ENCODE peak calls at places on chromosomes 1 and 21, in ten cellular contexts. K is CD8-positive, alpha-beta memory T cell; Y is breast epithelium; Q is CD8-positive, alpha-beta T cell; Z is small intestine; N is IMR-90; I is iPS DF 6.9; J is fibroblast of lung; C is transverse colon; A is thoracic aorta. D is an unnamed sample. For H3K36me3, the result is how much of the 10 kb centered on the place peaks cover.

GRCh38 chr1:247115141-247115510 is 11.0 kb upstream of the ZNF669 start:
- DNase-seq in K (no peak), Y (no peak), Q (no peak), Z (no peak), N (no peak), I (no peak), J (no peak), C (no peak), A (no peak), D (no peak)

GRCh38 chr1:223403184-223403815 is 10.1 kb downstream of the CCDC185 start:
- DNase-seq in K (no peak), Y (no peak), Q (no peak), Z (no peak), N (peak), I (no peak), J (peak), C (no peak), A (no peak), D (no peak)

GRCh38 chr1:151508721-151509292 is 2.4 kb upstream of the CGN start:
- DNase-seq in K (no peak), Y (peak), Q (no peak), Z (peak), N (no peak), I (no peak), J (no peak), C (peak), A (no peak), D (peak)

GRCh38 chr1:189696297-189696696 is 781.4 kb downstream of the BRINP3 start:
- DNase-seq in K (no peak), Y (no peak), Q (no peak), Z (no peak), N (no peak), I (no peak), J (no peak), C (no peak), A (no peak), D (no peak)

GRCh38 chr1:222941425-222941824 is 126.6 kb downstream of the DISP1 start:
- DNase-seq in K (no peak), Y (no peak), Q (no peak), Z (no peak), N (no peak), I (no peak), J (no peak), C (no peak), A (no peak), D (no peak)

GRCh38 chr1:184407816-184408510 is 21.1 kb downstream of the C1orf21 start:
- DNase-seq in K (no peak), Y (no peak), Q (no peak), Z (no peak), N (peak), I (no peak), J (peak), C (no peak), A (no peak), D (no peak)

GRCh38 chr1:70667771-70668170 is 256.7 kb downstream of the CTH start:
- DNase-seq in K (no peak), Y (no peak), Q (no peak), Z (no peak), N (no peak), I (no peak), J (no peak), C (no peak), A (no peak), D (no peak)

GRCh38 chr1:67590329-67590728 is 94.7 kb upstream of the GADD45A start:
- DNase-seq in K (no peak), Y (no peak), Q (no peak), Z (no peak), N (peak), I (no peak), J (peak), C (peak), A (no peak), D (peak)

GRCh38 chr1:205380882-205381281 is 24.2 kb upstream of the KLHDC8A start:
- DNase-seq in K (no peak), Y (no peak), Q (no peak), Z (no peak), N (no peak), I (no peak), J (no peak), C (no peak), A (no peak), D (no peak)

GRCh38 chr1:215119071-215119470 is 36.5 kb downstream of the KCNK2 start:
- DNase-seq in K (no peak), Y (no peak), Q (no peak), Z (no peak), N (no peak), I (no peak), J (no peak), C (no peak), A (no peak), D (no peak)

GRCh38 chr21:41610042-41610839 is 102.3 kb upstream of the TMPRSS2 start:
- DNase-seq in K (no peak), Y (no peak), Q (no peak), Z (peak), N (peak), I (peak), J (peak), C (peak), A (no peak), D (no peak)

GRCh38 chr1:57576750-57577149 is 152.9 kb upstream of the DAB1 start:
- DNase-seq in K (no peak), Y (no peak), Q (no peak), Z (peak), N (no peak), I (no peak), J (no peak), C (no peak), A (no peak), D (no peak)

GRCh38 chr21:38095220-38095619 is 161.6 kb upstream of the KCNJ15 start:
- DNase-seq in K (no peak), Y (no peak), Q (no peak), Z (no peak), N (no peak), I (no peak), J (no peak), C (no peak), A (no peak), D (no peak)

GRCh38 chr1:8023287-8023994 is 2.7 kb downstream of the ERRFI1 start:
- DNase-seq in K (no peak), Y (no peak), Q (no peak), Z (no peak), N (no peak), I (no peak), J (peak), C (no peak), A (no peak), D (no peak)

GRCh38 chr1:163240705-163241104 is 38.0 kb upstream of the RGS5 start:
- DNase-seq in K (no peak), Y (no peak), Q (no peak), Z (no peak), N (no peak), I (no peak), J (no peak), C (no peak), A (no peak), D (no peak)

GRCh38 chr1:1082239-1083180 is 8.4 kb upstream of the RNF223 start:
- DNase-seq in K (no peak), Y (no peak), Q (no peak), Z (no peak), N (no peak), I (no peak), J (no peak), C (peak), A (no peak), D (peak)

GRCh38 chr21:14523234-14523633 is 22.9 kb downstream of the SAMSN1 start:
- DNase-seq in K (peak), Y (no peak), Q (no peak), Z (no peak), N (no peak), I (no peak), J (no peak), C (no peak), A (no peak), D (no peak)

GRCh38 chr1:117359560-117360289 is 7.5 kb upstream of the MAN1A2 start:
- DNase-seq in K (no peak), Y (no peak), Q (no peak), Z (no peak), N (no peak), I (no peak), J (no peak), C (no peak), A (no peak), D (no peak)

GRCh38 chr1:118978914-118979701 is 9.0 kb downstream of the TBX15 start:
- DNase-seq in K (no peak), Y (no peak), Q (no peak), Z (no peak), N (no peak), I (no peak), J (no peak), C (no peak), A (no peak), D (no peak)

GRCh38 chr1:13520985-13521384 is 7.2 kb upstream of the LRRC38 start:
- DNase-seq in K (no peak), Y (no peak), Q (no peak), Z (no peak), N (no peak), I (no peak), J (no peak), C (no peak), A (no peak), D (no peak)

GRCh38 chr1:4585216-4585615 is 69.2 kb upstream of the AJAP1 start:
- DNase-seq in K (peak), Y (no peak), Q (peak), Z (peak), N (no peak), I (no peak), J (no peak), C (no peak), A (no peak), D (no peak)

GRCh38 chr1:168285419-168285790 is 4.7 kb downstream of the TBX19 start:
- DNase-seq in K (no peak), Y (no peak), Q (no peak), Z (no peak), N (no peak), I (no peak), J (no peak), C (no peak), A (no peak), D (no peak)

GRCh38 chr1:6352138-6352563 is 41.4 kb downstream of the ACOT7 start:
- DNase-seq in K (no peak), Y (peak), Q (no peak), Z (peak), N (no peak), I (peak), J (no peak), C (peak), A (no peak), D (no peak)

GRCh38 chr1:101453844-101454243 is 217.0 kb downstream of the S1PR1 start:
- DNase-seq in K (no peak), Y (no peak), Q (no peak), Z (no peak), N (no peak), I (no peak), J (no peak), C (no peak), A (no peak), D (no peak)

GRCh38 chr1:112636597-112637256 is 17.1 kb downstream of the CAPZA1 start:
- DNase-seq in K (no peak), Y (no peak), Q (no peak), Z (peak), N (no peak), I (no peak), J (no peak), C (no peak), A (no peak), D (no peak)

GRCh38 chr1:40185951-40186864 is 25.0 kb downstream of the RLF start:
- DNase-seq in K (peak), Y (no peak), Q (no peak), Z (peak), N (peak), I (no peak), J (no peak), C (peak), A (no peak), D (no peak)

GRCh38 chr1:41422306-41422705 is 61.1 kb downstream of the FOXO6 start:
- DNase-seq in K (no peak), Y (no peak), Q (no peak), Z (no peak), N (no peak), I (no peak), J (no peak), C (no peak), A (no peak), D (no peak)

GRCh38 chr1:15969321-15969880 is 6.5 kb downstream of the ZBTB17 start:
- DNase-seq in K (no peak), Y (no peak), Q (no peak), Z (no peak), N (no peak), I (no peak), J (no peak), C (no peak), A (no peak), D (no peak)

DNA sequence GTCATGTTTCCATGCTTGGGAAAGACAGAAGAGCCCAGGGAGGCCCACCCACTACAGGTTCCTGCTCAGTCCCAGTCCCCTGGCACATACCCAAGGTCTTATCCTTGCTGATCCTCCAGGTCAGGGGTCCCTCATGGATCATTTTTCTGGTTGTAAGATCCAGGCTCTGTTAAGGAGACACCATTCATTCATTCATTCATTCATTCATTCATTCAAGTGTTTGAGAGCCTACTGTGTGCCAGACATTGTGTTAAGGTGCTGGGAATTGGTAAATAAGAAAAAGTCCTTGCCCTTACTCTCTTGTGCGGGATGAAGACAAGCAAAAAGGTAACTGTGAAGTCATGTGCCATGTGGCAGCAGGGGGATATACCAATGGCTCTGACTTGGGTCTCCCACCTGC is 23.8 kb downstream of the LRRC71 start:
- DNase-seq in K (no peak), Y (no peak), Q (no peak), Z (no peak), N (no peak), I (no peak), J (no peak), C (no peak), A (no peak), D (no peak)
- H3K36me3 ChIP-seq in K (under half), Y (under half), Q (under half), Z (under half), N (half or more), I (half or more), J (under half), C (under half), A (half or more), D (half or more)

GRCh38 chr1:26991310-26992116 is 2.0 kb upstream of the TRNP1 start:
- DNase-seq in K (no peak), Y (no peak), Q (no peak), Z (no peak), N (peak), I (no peak), J (peak), C (no peak), A (no peak), D (no peak)
- H3K27ac ChIP-seq in K (no peak), Y (no peak), Q (no peak), Z (no peak), N (peak), I (no peak), J (peak), C (no peak), A (no peak), D (no peak)

DNA sequence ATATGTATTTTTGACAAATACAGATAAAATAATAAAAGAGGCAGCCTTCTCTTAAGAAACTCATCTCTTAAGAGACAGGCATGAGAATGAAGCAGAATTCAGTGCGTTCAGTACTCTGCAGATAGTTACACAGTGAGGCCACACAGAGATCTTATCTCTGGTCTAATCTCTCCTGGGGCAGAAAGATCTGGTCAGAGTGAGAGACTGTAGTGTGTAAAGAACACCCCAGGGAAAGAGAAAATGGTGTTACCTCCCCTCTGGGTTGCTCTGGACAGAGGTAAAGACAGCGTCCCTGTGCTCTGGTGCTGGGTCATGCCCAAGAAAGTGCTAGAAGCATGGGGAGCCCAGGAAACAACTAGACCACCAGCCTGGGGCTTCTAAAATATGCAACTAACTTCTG is 216.3 kb downstream of the SIPA1L2 start:
- DNase-seq in K (no peak), Y (no peak), Q (no peak), Z (no peak), N (no peak), I (no peak), J (no peak), C (no peak), A (no peak), D (no peak)
- H3K36me3 ChIP-seq in K (under half), Y (under half), Q (under half), Z (under half), N (under half), I (under half), J (under half), C (under half), A (under half), D (under half)

GRCh38 chr1:218765753-218766152 is 407.9 kb upstream of the LYPLAL1 start:
- DNase-seq in K (no peak), Y (no peak), Q (no peak), Z (no peak), N (no peak), I (no peak), J (no peak), C (no peak), A (no peak), D (no peak)
- H3K27ac ChIP-seq in K (no peak), Y (no peak), Q (no peak), Z (no peak), N (no peak), I (no peak), J (no peak), C (no peak), A (no peak), D (no peak)

GRCh38 chr21:46111193-46111571 is 13.3 kb downstream of the COL6A2 start:
- DNase-seq in K (no peak), Y (peak), Q (peak), Z (no peak), N (no peak), I (no peak), J (no peak), C (no peak), A (no peak), D (no peak)

GRCh38 chr21:46111857-46112730 is 14.2 kb downstream of the COL6A2 start:
- DNase-seq in K (no peak), Y (peak), Q (peak), Z (no peak), N (no peak), I (no peak), J (no peak), C (peak), A (peak), D (peak)

GRCh38 chr21:46109251-46110221 is 11.6 kb downstream of the COL6A2 start:
- DNase-seq in K (no peak), Y (peak), Q (peak), Z (no peak), N (no peak), I (no peak), J (no peak), C (no peak), A (peak), D (peak)

GRCh38 chr21:46108827-46109226 is 10.9 kb downstream of the COL6A2 start:
- DNase-seq in K (no peak), Y (peak), Q (peak), Z (no peak), N (no peak), I (no peak), J (no peak), C (no peak), A (no peak), D (no peak)

DNA sequence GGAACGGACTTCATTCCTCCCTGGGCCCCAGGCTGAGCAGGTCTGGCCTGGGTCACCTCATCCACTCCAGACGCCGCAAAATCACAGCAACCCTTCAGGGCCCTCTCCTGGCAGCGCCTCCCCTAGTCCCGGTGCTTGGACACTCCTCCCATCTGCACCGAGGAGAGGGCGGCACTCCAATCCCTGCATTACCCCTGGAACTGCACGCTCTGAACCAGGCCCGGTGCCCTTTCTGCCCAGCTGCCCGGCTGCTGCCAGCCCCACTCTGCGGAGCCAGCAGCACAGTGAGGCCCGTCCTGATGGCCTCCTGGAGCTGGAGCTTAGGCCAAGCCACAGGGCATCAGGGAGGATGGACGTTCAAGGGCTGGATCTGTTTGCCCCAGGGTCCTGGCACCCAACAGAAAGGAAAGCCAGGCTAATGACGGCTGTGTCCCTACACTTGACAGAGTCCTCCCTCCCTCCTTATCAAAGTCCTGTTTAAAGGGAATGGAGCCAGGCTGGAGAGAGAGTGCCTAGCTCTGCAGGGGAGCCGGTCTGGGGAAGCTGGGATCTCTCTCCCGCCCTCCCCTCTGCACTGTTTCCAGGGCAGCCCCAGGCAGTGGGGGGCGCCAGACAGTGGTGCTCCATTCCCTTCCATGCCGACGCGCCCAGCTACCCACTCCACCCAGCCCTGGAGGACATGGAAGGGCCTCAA is 12.7 kb downstream of the COL6A2 start:
- DNase-seq in K (peak), Y (peak), Q (peak), Z (no peak), N (no peak), I (no peak), J (no peak), C (peak), A (peak), D (peak)
- H3K36me3 ChIP-seq in K (under half), Y (under half), Q (under half), Z (under half), N (half or more), I (under half), J (half or more), C (under half), A (half or more), D (under half)

DNA sequence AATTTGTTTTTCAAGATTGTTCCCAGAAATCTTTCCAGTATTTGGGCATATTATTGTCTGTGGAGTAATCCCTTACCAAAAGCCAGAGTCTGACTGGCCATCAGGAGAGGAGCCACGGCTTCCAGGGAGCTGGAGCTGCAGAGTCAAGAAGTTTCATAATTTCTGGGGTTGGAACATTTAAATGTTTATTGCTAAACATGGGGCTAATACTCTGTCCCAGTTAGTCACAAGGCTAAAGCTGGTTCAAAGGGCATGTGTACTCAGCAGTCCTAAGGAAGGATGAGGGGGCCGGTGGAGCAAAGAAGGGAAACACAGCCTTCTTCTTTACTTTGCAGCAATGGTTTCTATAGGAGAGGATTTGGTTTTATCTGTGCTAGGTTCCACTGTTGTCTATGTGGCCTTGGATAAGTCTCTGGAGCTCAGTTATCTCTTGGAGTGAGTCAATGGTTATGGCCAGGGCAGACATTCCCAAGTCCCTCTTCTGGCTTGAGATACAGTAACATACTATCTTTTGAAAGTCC is 9.5 kb downstream of the DENND2D start:
- DNase-seq in K (no peak), Y (no peak), Q (no peak), Z (peak), N (peak), I (no peak), J (peak), C (no peak), A (no peak), D (no peak)
- H3K27ac ChIP-seq in K (no peak), Y (peak), Q (no peak), Z (no peak), N (peak), I (no peak), J (peak), C (peak), A (no peak), D (no peak)

GRCh38 chr1:206900149-206900548 is 2.9 kb downstream of the IL24 start:
- DNase-seq in K (no peak), Y (no peak), Q (peak), Z (no peak), N (no peak), I (no peak), J (no peak), C (no peak), A (no peak), D (no peak)
- H3K36me3 ChIP-seq in K (under half), Y (under half), Q (under half), Z (under half), N (under half), I (under half), J (under half), C (under half), A (under half), D (under half)

GRCh38 chr1:115545096-115545720 is 96.6 kb upstream of the VANGL1 start:
- DNase-seq in K (no peak), Y (no peak), Q (no peak), Z (no peak), N (no peak), I (no peak), J (no peak), C (no peak), A (no peak), D (no peak)

GRCh38 chr1:115547661-115548060 is 94.1 kb upstream of the VANGL1 start:
- DNase-seq in K (no peak), Y (no peak), Q (no peak), Z (no peak), N (no peak), I (no peak), J (no peak), C (no peak), A (no peak), D (no peak)

GRCh38 chr1:115546846-115547245 is 94.9 kb upstream of the VANGL1 start:
- DNase-seq in K (no peak), Y (no peak), Q (no peak), Z (no peak), N (no peak), I (no peak), J (no peak), C (no peak), A (no peak), D (no peak)

GRCh38 chr1:115544131-115544530 is 97.6 kb upstream of the VANGL1 start:
- DNase-seq in K (no peak), Y (no peak), Q (no peak), Z (no peak), N (peak), I (no peak), J (peak), C (no peak), A (no peak), D (no peak)

GRCh38 chr1:115545791-115546733 is 95.7 kb upstream of the VANGL1 start:
- DNase-seq in K (no peak), Y (peak), Q (no peak), Z (peak), N (peak), I (peak), J (peak), C (peak), A (no peak), D (no peak)
- H3K27ac ChIP-seq in K (no peak), Y (peak), Q (no peak), Z (no peak), N (peak), I (no peak), J (peak), C (no peak), A (peak), D (no peak)